ENCODE peak calls at places on chromosomes 5 and 9, in six cellular contexts. A is tibial nerve, R is gastrocnemius medialis, T is fibroblast of lung, M is psoas muscle, X is lung. O is an unnamed sample.

GRCh38 chr9:127707766-127708165 is 978 bp downstream of the CFAP157 start:
- DNase-seq in A (no peak), R (no peak), T (no peak), M (no peak), X (no peak), O (no peak)

GRCh38 chr5:143671644-143672569 is 140.1 kb upstream of the HMHB1 start:
- DNase-seq in A (no peak), R (no peak), T (no peak), M (no peak), X (no peak), O (no peak)

GRCh38 chr5:1336749-1337489 is 8.0 kb downstream of the CLPTM1L start:
- DNase-seq in A (no peak), R (no peak), T (no peak), M (peak; percentile 26), X (no peak), O (no peak)

GRCh38 chr5:107263387-107264003 is 407.2 kb downstream of the EFNA5 start:
- DNase-seq in A (no peak), R (no peak), T (peak; percentile 48), M (no peak), X (no peak), O (no peak)

GRCh38 chr9:15306068-15306756 is 804 bp downstream of the TTC39B start:
- DNase-seq in A (peak; percentile 46), R (peak; percentile 69), T (peak; percentile 63), M (peak; percentile 79), X (peak; percentile 76), O (peak; percentile 37)

GRCh38 chr9:108168451-108168850 is 678.9 kb upstream of the KLF4 start:
- DNase-seq in A (peak; percentile 36), R (no peak), T (peak; percentile 65), M (peak; percentile 55), X (no peak), O (no peak)

GRCh38 chr5:157607371-157608161 is 32.0 kb upstream of the ADAM19 start:
- DNase-seq in A (no peak), R (no peak), T (no peak), M (no peak), X (no peak), O (no peak)

GRCh38 chr5:149708981-149709594 is 21.0 kb upstream of the PPARGC1B start:
- DNase-seq in A (no peak), R (no peak), T (no peak), M (no peak), X (no peak), O (no peak)

GRCh38 chr9:36843964-36844363 is 190.1 kb downstream of the PAX5 start:
- DNase-seq in A (no peak), R (no peak), T (no peak), M (no peak), X (no peak), O (no peak)

GRCh38 chr9:6996061-6996854 is 238.5 kb downstream of the KDM4C start:
- DNase-seq in A (no peak), R (no peak), T (peak; percentile 42), M (no peak), X (no peak), O (no peak)

GRCh38 chr5:68389618-68390017 is 174.1 kb downstream of the PIK3R1 start:
- DNase-seq in A (no peak), R (no peak), T (no peak), M (no peak), X (no peak), O (no peak)

GRCh38 chr5:127925916-127926315 is 157.7 kb upstream of the SLC12A2 start:
- DNase-seq in A (no peak), R (no peak), T (no peak), M (no peak), X (peak; percentile 33), O (no peak)

GRCh38 chr5:180114304-180115003 is 42.9 kb upstream of the RNF130 start:
- DNase-seq in A (no peak), R (no peak), T (no peak), M (peak; percentile 30), X (no peak), O (no peak)

GRCh38 chr5:672329-673139 is 20.6 kb downstream of the TPPP start:
- DNase-seq in A (peak; percentile 36), R (no peak), T (peak; percentile 82), M (peak; percentile 75), X (peak; percentile 80), O (peak; percentile 72)

GRCh38 chr5:172350212-172351181 is 66.9 kb upstream of the UBTD2 start:
- DNase-seq in A (no peak), R (no peak), T (no peak), M (no peak), X (no peak), O (no peak)

GRCh38 chr9:111959468-111959941 is 62.9 kb downstream of the UGCG start:
- DNase-seq in A (no peak), R (peak; percentile 69), T (peak; percentile 82), M (peak; percentile 67), X (no peak), O (no peak)

GRCh38 chr5:98769256-98770157 is 4.0 kb upstream of the RGMB start:
- DNase-seq in A (peak; percentile 27), R (peak; percentile 7), T (peak; percentile 76), M (peak; percentile 49), X (no peak), O (peak; percentile 23)

GRCh38 chr9:115057559-115057958 is 60.4 kb downstream of the TNC start:
- DNase-seq in A (no peak), R (no peak), T (no peak), M (no peak), X (no peak), O (no peak)

GRCh38 chr5:61069150-61069549 is 93.1 kb downstream of the SMIM15 start:
- DNase-seq in A (no peak), R (no peak), T (no peak), M (no peak), X (no peak), O (no peak)

GRCh38 chr5:175464414-175465233 is 13.7 kb upstream of the SFXN1 start:
- DNase-seq in A (peak; percentile 71), R (no peak), T (peak; percentile 31), M (no peak), X (peak; percentile 47), O (peak; percentile 62)

GRCh38 chr5:43171441-43171840 is 20.6 kb upstream of the NIM1K start:
- DNase-seq in A (no peak), R (no peak), T (no peak), M (no peak), X (no peak), O (no peak)

GRCh38 chr5:168891175-168891812 is 312.1 kb upstream of the PANK3 start:
- DNase-seq in A (no peak), R (no peak), T (no peak), M (no peak), X (no peak), O (no peak)

GRCh38 chr5:132011561-132012384 is at the start of gene ACSL6:
- DNase-seq in A (no peak), R (peak; percentile 5), T (no peak), M (peak; percentile 75), X (no peak), O (peak; percentile 39)

GRCh38 chr9:42396318-42396717 is 212.9 kb downstream of the SPATA31A6 start:
- DNase-seq in A (no peak), R (no peak), T (no peak), M (no peak), X (no peak), O (no peak)

GRCh38 chr9:109143881-109144562 is 23.0 kb downstream of the FRRS1L start:
- DNase-seq in A (no peak), R (no peak), T (peak; percentile 24), M (no peak), X (no peak), O (no peak)

GRCh38 chr5:134550271-134551214 is 25.1 kb downstream of the JADE2 start:
- DNase-seq in A (no peak), R (no peak), T (no peak), M (no peak), X (no peak), O (no peak)
- H3K27ac ChIP-seq in A (no peak overlapping the region), R (no peak overlapping the region), T (peak overlapping the region; percentile 28), M (no peak overlapping the region), X (no peak overlapping the region), O (peak overlapping the region; percentile 31)

DNA sequence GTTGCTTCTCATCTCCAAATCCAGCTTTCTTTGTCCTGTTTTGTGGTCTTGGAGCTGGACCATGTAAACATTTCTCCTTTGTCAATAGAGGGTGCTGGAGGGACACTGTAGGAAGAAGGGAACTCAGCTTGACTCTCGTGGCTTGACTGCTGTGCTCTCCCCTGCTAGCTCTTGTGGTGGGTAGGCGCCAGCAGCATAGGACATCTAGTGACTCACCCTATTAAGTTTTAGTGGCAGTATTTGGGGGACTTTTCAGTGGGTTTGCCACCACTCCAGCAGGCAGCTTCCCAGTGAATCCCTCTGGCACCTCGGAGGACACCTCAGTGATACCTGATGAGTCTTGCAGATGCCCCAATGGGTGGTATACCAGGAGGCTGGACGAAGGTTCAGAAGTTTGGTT is 97.8 kb downstream of the TSSK1B start:
- DNase-seq in A (peak; percentile 39), R (no peak), T (peak; percentile 70), M (no peak), X (no peak), O (no peak)
- TF ChIP-seq CTCF in A (peak; percentile 24), R (no peak), T (peak; percentile 32), M (peak; percentile 28), X (no peak), O (no peak)

DNA sequence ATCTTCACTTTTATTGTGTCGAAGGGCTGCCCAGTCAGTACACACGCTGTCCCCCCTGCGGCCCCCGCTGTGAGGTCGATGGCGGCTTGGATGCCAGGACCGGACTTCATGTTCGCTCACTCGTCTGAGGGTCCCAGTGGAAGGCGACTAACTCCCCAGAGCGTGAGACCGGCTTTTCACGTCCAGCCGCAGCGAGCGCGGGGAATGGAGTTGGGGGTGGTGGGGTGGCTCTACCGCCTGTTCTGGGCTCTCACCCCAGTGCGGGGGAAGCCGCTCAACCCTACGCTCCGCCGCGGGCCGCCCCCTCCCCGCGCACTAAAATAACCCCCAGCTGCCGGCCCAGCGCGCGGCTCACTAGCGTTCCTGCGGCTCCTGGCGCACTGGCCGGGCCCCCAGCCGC is at the start of gene SLC25A2:
- DNase-seq in A (no peak), R (no peak), T (no peak), M (no peak), X (no peak), O (no peak)
- H3K9me3 ChIP-seq in A (no peaks in the 10 kb centered on the region), R (peaks cover 15% of the 10 kb centered on the region), T (no peaks in the 10 kb centered on the region), M (peaks cover 54% of the 10 kb centered on the region), X (peaks cover 44% of the 10 kb centered on the region), O (peaks cover 83% of the 10 kb centered on the region)

DNA sequence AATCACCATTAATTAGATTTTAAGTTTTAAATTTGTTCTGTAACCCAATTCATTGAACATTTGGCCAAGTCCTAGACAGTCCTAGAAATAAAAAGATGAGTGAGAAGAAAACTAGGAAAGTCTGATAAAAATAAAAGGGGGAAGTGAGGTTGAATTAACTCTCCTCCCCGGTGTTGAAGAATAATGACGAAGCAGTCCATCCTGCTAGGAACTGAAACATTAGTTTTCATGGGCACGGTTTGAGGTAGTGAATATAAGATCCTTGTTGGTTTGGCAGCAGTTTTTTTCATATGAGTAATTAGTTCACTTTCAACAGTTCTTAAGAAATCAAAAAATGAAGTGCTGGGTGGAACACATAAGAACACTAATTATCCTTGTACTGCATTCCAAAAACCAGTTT is 103.1 kb downstream of the MTREX start:
- DNase-seq in A (no peak), R (no peak), T (no peak), M (no peak), X (no peak), O (no peak)
- H3K27ac ChIP-seq in A (no peak overlapping the region), R (no peak overlapping the region), T (no peak overlapping the region), M (no peak overlapping the region), X (no peak overlapping the region), O (no peak overlapping the region)

DNA sequence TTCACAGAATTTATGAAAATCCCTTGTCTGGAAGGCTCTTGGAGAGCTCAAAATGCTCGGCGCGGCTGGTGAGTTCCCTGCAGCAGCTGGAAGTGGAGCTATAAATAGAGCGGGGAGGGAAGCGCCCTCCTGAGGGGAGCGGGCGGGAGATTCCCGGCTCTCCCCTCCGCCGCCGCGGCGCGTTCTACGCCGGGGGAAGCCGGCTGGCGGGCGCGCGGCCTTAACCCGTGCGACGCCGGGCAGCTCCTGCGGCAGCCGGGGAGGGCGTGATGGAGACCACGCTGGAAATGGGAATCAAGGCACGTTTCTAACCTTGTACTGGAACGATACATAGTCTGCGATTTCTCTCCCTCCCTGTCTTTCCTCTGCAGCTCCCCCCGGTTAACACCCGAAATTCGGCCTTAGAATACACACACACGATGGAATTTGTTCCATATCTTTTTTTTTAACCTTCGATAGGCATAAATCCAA is 306.5 kb upstream of the KCNN2 start:
- DNase-seq in A (no peak), R (peak; percentile 18), T (peak; percentile 61), M (peak; percentile 81), X (no peak), O (no peak)
- TF ChIP-seq CTCF in A (no peak), R (no peak), T (no peak), M (no peak), X (no peak), O (no peak)

O was measured in CD4-positive, alpha-beta T cell.